ENCODE peak calls at places on chromosomes 2 and 18, in nine cellular contexts. T, Q, X, J, I, L, M, S and B are unnamed samples.

GRCh38 chr2:168030862-168031624 is 216.4 kb downstream of the STK39 start:
- DNase-seq in X (peak; percentile 47), S (no peak), T (peak; percentile 68), J (peak; percentile 21), M (peak; percentile 50), L (peak; percentile 69), I (no peak), Q (no peak), B (peak; percentile 30)

GRCh38 chr18:25062720-25063119 is 289.2 kb downstream of the ZNF521 start:
- DNase-seq in Q (no peak), X (no peak), S (no peak), J (no peak), T (no peak), I (peak; percentile 33), L (no peak), M (no peak), B (no peak)

GRCh38 chr2:25377822-25378421 is 36.2 kb upstream of the DNMT3A start:
- DNase-seq in J (no peak), T (no peak), X (no peak), M (no peak), I (no peak), S (no peak), L (no peak), Q (no peak), B (no peak)

GRCh38 chr2:2719015-2719414 is 387.9 kb upstream of the MYT1L start:
- DNase-seq in J (no peak), Q (peak; percentile 8), L (no peak), M (no peak), X (no peak), I (no peak), T (no peak), S (no peak), B (no peak)

GRCh38 chr2:220579452-220579851 is 952.0 kb downstream of the SLC4A3 start:
- DNase-seq in T (no peak), M (no peak), L (no peak), J (no peak), X (no peak), Q (no peak), I (no peak), S (no peak), B (no peak)

GRCh38 chr18:75779910-75780309 is 352.4 kb upstream of the SMIM21 start:
- DNase-seq in I (no peak), X (no peak), S (no peak), Q (no peak), J (no peak), L (no peak), T (no peak), M (no peak), B (no peak)

GRCh38 chr18:7236899-7237298 is 6.0 kb downstream of the LRRC30 start:
- DNase-seq in M (no peak), X (no peak), T (no peak), S (no peak), L (no peak), J (no peak), Q (no peak), I (no peak), B (no peak)

GRCh38 chr2:20106746-20107145 is 55.3 kb upstream of the LAPTM4A start:
- DNase-seq in L (no peak), I (no peak), J (no peak), S (no peak), M (no peak), T (no peak), X (no peak), Q (no peak), B (peak; percentile 69)

GRCh38 chr18:35114305-35114704 is 73.1 kb downstream of the MAPRE2 start:
- DNase-seq in T (no peak), I (no peak), J (no peak), L (no peak), M (no peak), S (no peak), X (no peak), Q (no peak), B (no peak)

GRCh38 chr2:9021563-9022211 is 18.2 kb upstream of the MBOAT2 start:
- DNase-seq in Q (no peak), J (no peak), S (no peak), M (no peak), T (peak; percentile 8), I (no peak), X (peak; percentile 60), L (no peak), B (peak; percentile 7)

GRCh38 chr18:36378194-36378593 is 80.7 kb downstream of the FHOD3 start:
- DNase-seq in J (no peak), M (no peak), I (no peak), X (no peak), T (no peak), S (no peak), Q (no peak), L (no peak), B (no peak)

GRCh38 chr2:54750040-54750439 is 26.6 kb downstream of the EML6 start:
- DNase-seq in S (no peak), L (no peak), M (peak; percentile 39), J (no peak), X (no peak), Q (no peak), T (no peak), I (no peak), B (no peak)

GRCh38 chr2:54752439-54752838 is 29.0 kb downstream of the EML6 start:
- DNase-seq in L (no peak), M (no peak), J (no peak), T (no peak), Q (no peak), S (no peak), X (no peak), I (no peak), B (no peak)

GRCh38 chr2:54760310-54760709 is 36.8 kb downstream of the EML6 start:
- DNase-seq in J (no peak), Q (no peak), M (no peak), X (no peak), L (no peak), T (peak; percentile 33), S (no peak), I (peak; percentile 43), B (no peak)

GRCh38 chr2:54757496-54757895 is 34.0 kb downstream of the EML6 start:
- DNase-seq in L (no peak), T (peak; percentile 51), S (no peak), J (no peak), X (no peak), I (peak; percentile 78), M (peak; percentile 52), Q (no peak), B (peak; percentile 39)

DNA sequence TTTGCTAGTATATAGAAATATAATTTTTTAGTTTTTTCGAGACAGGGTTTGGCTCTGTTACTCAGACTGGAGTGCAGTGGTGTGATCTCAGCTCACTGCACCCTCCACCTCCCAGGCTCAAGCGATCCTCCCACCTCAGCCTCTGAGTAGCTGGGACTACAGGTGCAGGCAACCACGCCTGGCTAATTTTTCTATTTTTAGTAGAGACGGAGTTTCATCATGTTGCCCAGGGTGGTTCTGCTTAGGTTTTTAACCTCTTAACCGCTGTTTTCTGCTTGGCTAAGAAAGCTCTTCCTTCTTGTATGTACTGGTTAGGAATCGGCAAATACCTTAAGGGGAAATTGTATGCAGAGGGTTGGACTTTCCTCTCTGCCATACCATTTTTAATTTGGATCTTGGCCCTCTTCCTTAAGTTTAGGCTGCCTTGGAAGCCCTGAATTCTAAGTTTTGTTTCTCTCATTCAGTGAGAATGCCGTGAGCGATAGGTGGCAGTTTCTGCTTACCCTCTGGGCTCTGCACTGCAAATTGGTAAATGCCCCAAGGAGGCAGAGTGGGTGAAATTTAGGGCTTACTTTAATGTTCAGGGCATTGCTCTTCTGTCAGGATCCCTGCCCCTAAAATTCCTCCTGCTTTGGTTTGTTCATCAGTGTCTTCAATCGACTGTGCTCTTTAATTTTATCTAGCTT is 32.3 kb downstream of the EML6 start:
- DNase-seq in J (no peak), T (peak; percentile 65), M (no peak), X (no peak), I (peak; percentile 95), Q (no peak), L (no peak), S (no peak), B (peak; percentile 41)
- TF ChIP-seq CTCF in J (no peak), T (peak; percentile 12), M (no peak), X (no peak), I (peak; percentile 83), Q (no peak), L (no peak), S (no peak), B (peak; percentile 15)

DNA sequence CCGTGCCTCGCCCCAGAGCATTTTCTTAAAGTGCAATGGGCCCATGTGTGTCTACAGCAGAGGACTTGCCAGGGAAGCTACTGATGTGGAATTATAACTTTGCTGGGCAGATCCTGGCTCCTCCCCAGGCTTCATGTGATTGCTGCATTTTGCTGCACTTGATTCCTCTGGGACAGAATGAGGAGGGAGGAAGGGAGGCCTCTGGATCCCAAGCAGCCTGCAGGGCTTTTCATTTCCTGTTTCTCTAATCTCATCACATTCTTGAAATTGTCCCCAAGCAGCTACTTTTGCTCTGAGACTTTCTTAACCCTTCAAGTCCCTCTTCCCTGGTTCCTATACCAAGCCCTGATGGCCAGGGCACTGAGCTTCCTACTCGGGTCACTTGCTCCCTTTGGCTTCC is 134.4 kb upstream of the SEC11C start:
- DNase-seq in Q (peak; percentile 99), M (peak; percentile 82), X (peak; percentile 56), I (no peak), T (no peak), L (no peak), J (peak; percentile 59), S (peak; percentile 87), B (peak; percentile 23)
- H3K4me3 ChIP-seq in Q (no peak overlapping the region), M (no peak overlapping the region), X (no peak overlapping the region), I (no peak overlapping the region), T (no peak overlapping the region), L (no peak overlapping the region), J (no peak overlapping the region), S (no peak overlapping the region), B (no peak overlapping the region)

DNA sequence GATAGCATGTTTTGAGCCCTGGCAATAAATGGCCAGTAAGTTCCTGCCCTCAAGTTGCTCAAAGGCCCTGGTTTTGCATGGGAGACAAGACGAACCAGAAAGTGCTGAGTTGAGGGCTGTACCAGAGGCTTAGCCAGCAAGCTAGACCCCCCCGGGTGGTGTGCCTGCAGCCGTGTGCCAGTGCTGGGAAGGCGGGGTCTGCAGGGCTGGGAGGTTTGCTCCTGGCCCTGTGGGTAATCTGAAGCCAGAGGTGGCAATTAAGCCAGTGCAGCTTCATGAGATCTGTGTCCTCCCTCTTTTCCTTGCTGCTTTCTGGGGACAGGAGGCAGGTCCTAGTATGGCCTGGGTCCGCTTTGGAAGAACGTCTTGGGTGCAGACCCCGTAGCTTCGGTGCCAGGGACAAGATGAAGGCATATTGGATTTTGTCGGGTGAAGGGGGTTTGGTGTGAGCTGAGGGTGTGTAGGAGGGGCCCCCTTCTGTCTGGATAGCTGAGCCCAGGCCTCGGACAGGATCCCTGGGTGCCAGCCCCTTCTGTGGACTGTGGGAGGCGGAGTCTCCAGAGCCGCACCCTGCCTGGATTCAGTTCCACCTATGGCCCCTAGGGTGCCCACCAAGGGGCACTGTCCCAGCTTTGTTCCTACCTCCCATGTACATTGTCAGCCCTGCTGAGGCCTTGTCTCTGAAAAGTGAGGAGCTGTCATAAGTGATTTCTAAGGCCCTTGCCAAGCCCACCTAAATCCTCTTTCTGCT is 15.6 kb downstream of the ATOH8 start:
- DNase-seq in L (no peak), Q (peak; percentile 67), I (peak; percentile 19), J (no peak), X (no peak), M (no peak), S (peak; percentile 51), T (no peak), B (no peak)
- TF ChIP-seq CTCF in L (peak; percentile 33), Q (peak; percentile 49), I (peak; percentile 56), J (peak; percentile 30), X (peak; percentile 13), M (peak; percentile 43), S (peak; percentile 26), T (peak; percentile 32), B (no peak)

GRCh38 chr2:54466880-54467279 is 10.8 kb downstream of the SPTBN1 start:
- DNase-seq in J (no peak), Q (no peak), M (peak; percentile 55), I (no peak), S (no peak), T (no peak), L (no peak), X (no peak), B (no peak)
- H3K4me3 ChIP-seq in J (no peak overlapping the region), Q (no peak overlapping the region), M (peak overlapping the region; percentile 29), I (no peak overlapping the region), S (no peak overlapping the region), T (no peak overlapping the region), L (no peak overlapping the region), X (no peak overlapping the region), B (no peak overlapping the region)